ENCODE peak calls at places on chromosomes 4 and X, in ten cellular contexts. Z, R, K, S, E, M, D, J, F and C are unnamed samples.

GRCh38 chr4:15536552-15537499 is 67.1 kb downstream of the CC2D2A start:
- DNase-seq in R (no peak), M (no peak), Z (no peak), J (no peak), F (no peak), D (no peak), K (no peak), S (no peak), E (no peak), C (no peak)

GRCh38 chrX:44152867-44153266 is 179.7 kb upstream of the NDP start:
- DNase-seq in K (peak; percentile 7), M (no peak), F (no peak), D (no peak), Z (no peak), J (peak; percentile 4), R (no peak), E (no peak), S (no peak), C (no peak)

GRCh38 chrX:121496966-121497365 is 449.6 kb downstream of the GLUD2 start:
- DNase-seq in D (no peak), Z (no peak), K (peak; percentile 19), J (no peak), R (no peak), S (no peak), M (no peak), F (no peak), E (no peak), C (no peak)

GRCh38 chrX:145213504-145213903 is 33.8 kb upstream of the SPANXN1 start:
- DNase-seq in D (no peak), Z (no peak), F (peak; percentile 22), S (peak; percentile 14), E (no peak), M (no peak), K (no peak), R (peak; percentile 1), J (no peak), C (peak; percentile 2)

GRCh38 chr4:61431131-61431530 is 231.0 kb downstream of the ADGRL3 start:
- DNase-seq in F (no peak), Z (no peak), K (no peak), S (no peak), J (no peak), E (no peak), R (no peak), M (no peak), D (no peak), C (no peak)

GRCh38 chr4:122722256-122722655 is 10.2 kb upstream of the BBS12 start:
- DNase-seq in D (no peak), M (no peak), S (no peak), E (no peak), R (no peak), Z (no peak), K (no peak), F (no peak), J (no peak), C (no peak)

GRCh38 chr4:4855293-4856070 is 4.0 kb upstream of the MSX1 start:
- DNase-seq in Z (no peak), F (no peak), K (no peak), J (no peak), D (no peak), E (no peak), S (no peak), R (no peak), M (no peak), C (no peak)

GRCh38 chr4:2062168-2062807 is 3.2 kb downstream of the NAT8L start:
- DNase-seq in J (no peak), K (no peak), D (no peak), E (no peak), M (peak; percentile 27), F (no peak), R (no peak), Z (no peak), S (no peak), C (no peak)

GRCh38 chrX:154436597-154437397 is at the start of gene GDI1:
- DNase-seq in S (peak; percentile 69), K (peak; percentile 55), J (no peak), F (peak; percentile 61), M (peak; percentile 71), E (peak; percentile 42), Z (peak; percentile 48), D (peak; percentile 65), R (peak; percentile 67), C (no peak)

GRCh38 chr4:105092768-105093167 is 53.9 kb upstream of the TET2 start:
- DNase-seq in E (no peak), J (no peak), S (peak; percentile 48), R (no peak), D (no peak), F (no peak), M (no peak), K (peak; percentile 63), Z (no peak), C (no peak)

GRCh38 chr4:158787718-158788441 is 19.1 kb downstream of the FNIP2 start:
- DNase-seq in S (no peak), D (no peak), J (no peak), R (no peak), Z (no peak), K (peak; percentile 50), M (no peak), F (no peak), E (no peak), C (no peak)

DNA sequence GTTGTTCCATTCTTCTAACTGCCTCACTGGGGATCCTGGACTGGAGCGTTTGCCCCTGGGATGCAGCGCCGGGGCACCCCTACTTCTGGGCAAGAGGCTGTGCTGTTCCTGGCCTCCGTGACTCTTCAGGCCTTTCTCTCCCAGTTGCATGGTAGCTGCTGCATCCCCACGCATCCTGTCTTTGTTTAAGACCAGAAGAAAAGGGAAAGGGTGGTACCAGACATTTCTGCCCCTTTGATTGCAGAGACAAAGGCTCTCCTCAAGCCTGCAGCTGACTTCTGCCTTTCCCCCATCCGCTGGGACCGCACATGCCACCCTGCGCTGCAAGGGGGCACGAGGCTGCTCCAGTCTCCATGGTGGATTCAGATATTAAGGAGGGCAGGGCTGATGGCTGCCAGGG is 70.4 kb downstream of the SHROOM2 start:
- DNase-seq in J (no peak), R (no peak), K (no peak), S (no peak), E (no peak), Z (no peak), M (no peak), F (no peak), D (no peak), C (no peak)
- TF ChIP-seq CTCF in J (no peak), R (no peak), K (no peak), S (no peak), E (no peak), Z (no peak), M (no peak), F (no peak), D (no peak), C (no peak)

DNA sequence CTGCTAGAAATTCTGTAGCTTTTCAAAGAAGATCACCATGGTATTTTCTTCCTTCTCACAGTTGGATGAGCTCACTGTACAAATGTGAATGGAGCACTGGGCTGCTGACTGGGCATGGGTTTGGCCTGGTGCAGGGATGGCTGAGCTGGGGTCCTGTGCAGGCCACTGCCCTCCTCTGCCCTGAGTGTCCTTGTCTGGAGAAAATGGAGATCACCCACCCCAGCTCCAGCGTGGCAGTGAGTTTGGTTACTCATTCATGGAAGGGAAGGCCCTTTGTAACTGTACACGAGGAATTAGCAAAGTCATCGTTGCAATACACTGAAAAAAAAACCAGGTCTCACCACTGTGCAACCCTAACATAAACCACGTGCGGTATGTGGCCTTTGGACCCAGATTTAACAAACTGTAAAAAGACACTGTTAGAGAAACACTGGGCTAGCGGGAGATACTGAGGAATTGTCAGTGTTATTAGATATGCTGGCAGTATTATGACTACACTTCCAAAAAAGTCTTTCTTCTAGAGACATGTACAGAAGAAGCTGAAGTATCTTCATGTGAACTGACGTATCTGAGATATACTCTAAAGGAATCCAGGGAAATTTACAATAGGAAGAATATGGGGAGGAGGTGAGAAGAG is 16.1 kb upstream of the TBC1D14 start:
- DNase-seq in Z (no peak), K (peak; percentile 54), D (no peak), J (no peak), M (no peak), R (no peak), F (peak; percentile 82), S (no peak), E (no peak), C (peak; percentile 31)
- H3K27ac ChIP-seq in Z (no peak overlapping the region), K (peak overlapping the region; percentile 8), D (no peak overlapping the region), J (no peak overlapping the region), M (no peak overlapping the region), R (no peak overlapping the region), F (peak overlapping the region; percentile 78), S (no peak overlapping the region), E (no peak overlapping the region), C (peak overlapping the region; percentile 16)

DNA sequence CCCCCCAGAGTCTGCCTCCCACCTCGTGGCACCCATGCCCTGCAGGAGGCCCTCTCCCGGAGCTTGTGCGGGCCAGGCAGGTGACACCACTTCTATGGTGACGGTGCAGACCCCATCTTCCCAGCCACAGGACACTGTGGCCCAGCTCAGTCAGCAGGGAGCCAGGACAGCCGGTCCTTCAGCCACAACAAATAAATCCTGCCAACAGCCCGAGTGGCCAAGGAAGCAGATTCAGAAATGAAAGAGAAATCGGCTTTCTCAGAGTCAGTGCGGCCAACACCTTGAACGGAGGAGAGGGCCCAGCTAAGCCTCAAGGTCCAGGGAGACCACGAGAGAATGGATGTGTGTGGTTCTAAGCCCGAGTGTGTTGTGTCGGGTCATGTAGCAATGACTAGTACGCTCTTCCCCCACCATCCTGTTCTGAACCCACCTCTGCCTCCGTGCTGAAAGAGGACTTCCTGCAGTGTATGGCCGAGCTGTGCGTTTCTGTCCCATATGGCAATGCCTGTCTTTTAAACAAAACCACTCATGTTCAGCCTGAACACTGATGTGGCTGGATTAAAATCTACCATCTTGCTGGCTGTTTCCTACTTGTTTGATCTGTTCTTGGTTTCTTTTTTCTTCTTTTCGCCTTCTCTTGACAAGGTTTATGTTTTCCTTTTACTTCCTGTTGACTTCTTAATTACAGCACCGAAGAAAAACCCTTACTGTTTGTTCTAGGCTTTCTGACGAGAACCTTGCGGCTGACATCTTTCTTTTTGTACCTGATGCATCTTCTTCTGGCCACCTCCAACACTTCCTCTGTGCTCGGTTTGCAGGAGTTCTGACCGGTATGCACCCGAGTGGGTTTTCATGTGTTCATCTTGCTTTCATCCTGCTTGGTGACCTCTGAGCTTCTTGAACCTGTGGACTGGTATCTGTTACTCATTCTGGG is 53.1 kb downstream of the GAK start:
- DNase-seq in K (no peak), E (no peak), Z (peak; percentile 28), S (no peak), R (no peak), D (no peak), J (no peak), M (no peak), F (no peak), C (no peak)
- H3K36me3 ChIP-seq in K (peaks cover 35% of the 10 kb centered on the region), E (peaks cover 68% of the 10 kb centered on the region), Z (peaks cover 29% of the 10 kb centered on the region), S (peaks cover 10% of the 10 kb centered on the region), R (peaks cover 57% of the 10 kb centered on the region), D (peaks cover 96% of the 10 kb centered on the region), J (peaks cover 45% of the 10 kb centered on the region), M (peaks cover 100% of the 10 kb centered on the region), F (no peaks in the 10 kb centered on the region), C (peaks cover 68% of the 10 kb centered on the region)

DNA sequence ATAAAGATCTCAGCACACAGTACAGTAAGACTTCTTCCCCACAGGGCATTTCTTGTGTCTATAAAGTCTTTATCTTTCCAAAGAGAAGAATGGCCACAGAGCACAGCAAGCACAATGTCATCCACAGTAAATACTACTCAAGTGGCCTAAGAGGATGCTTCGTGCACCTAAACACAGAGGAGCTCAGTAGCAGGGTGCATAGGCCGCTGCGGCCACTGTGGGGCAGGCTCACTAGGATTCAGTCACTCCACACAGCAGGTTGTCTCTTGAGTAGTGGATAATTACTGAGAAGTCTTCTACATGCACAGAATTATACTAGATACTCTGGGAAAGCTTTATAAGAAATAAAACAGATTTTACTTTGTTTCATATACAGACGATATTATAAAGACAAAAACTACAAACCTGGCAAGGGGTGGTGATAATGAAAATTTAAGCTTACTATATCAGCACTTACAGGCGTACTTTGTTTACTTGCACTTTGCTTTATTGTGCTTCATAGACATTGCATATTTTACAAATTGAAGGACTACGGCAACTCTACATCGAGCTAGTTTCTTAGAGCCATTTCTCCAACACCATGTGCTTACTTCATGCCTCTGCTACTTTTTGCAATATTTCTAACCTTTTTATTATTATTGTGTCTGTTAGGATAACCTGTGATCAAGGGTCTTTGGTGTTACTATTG is 78.5 kb downstream of the PRDM5 start:
- DNase-seq in K (no peak), E (no peak), S (peak; percentile 50), Z (no peak), D (peak; percentile 16), J (no peak), M (peak; percentile 50), R (peak; percentile 32), F (peak; percentile 33), C (no peak)
- TF ChIP-seq CTCF in K (no peak), E (no peak), S (peak; percentile 58), Z (no peak), D (peak; percentile 60), J (peak; percentile 25), M (peak; percentile 44), R (peak; percentile 70), F (peak; percentile 48), C (peak; percentile 50)